ENCODE peak calls at places on chromosome 11, in six cellular contexts. M is fibroblast of pulmonary artery, Q is BE2C, P is fibroblast of villous mesenchyme, V is OCI-LY7, R is astrocyte. L is an unnamed sample.
A peak's percentile ranks its signal among the peaks of the same experiment; 100 is the strongest.

GRCh38 chr11:78338138-78338537 is 79.5 kb downstream of the GAB2 start:
- DNase-seq in M (no peak), Q (no peak), P (no peak), V (no peak), R (no peak), L (no peak)

GRCh38 chr11:42085736-42086135 is 626.3 kb upstream of the LRRC4C start:
- DNase-seq in M (no peak), Q (no peak), P (no peak), V (no peak), R (no peak), L (no peak)

GRCh38 chr11:110173775-110174644 is 80.8 kb downstream of the ZC3H12C start:
- DNase-seq in M (peak; percentile 84), Q (peak; percentile 64), P (peak; percentile 71), V (peak; percentile 41), R (peak; percentile 72), L (no peak)

GRCh38 chr11:87020764-87021365 is 16.9 kb upstream of the TMEM135 start:
- DNase-seq in M (peak; percentile 19), Q (no peak), P (no peak), V (no peak), R (no peak), L (no peak)

GRCh38 chr11:2993000-2993330 is 836 bp upstream of the NAP1L4 start:
- DNase-seq in M (no peak), Q (no peak), P (no peak), V (no peak), R (no peak), L (no peak)

GRCh38 chr11:44190883-44191230 is 95.4 kb downstream of the EXT2 start:
- DNase-seq in M (no peak), Q (no peak), P (no peak), V (no peak), R (no peak), L (no peak)

GRCh38 chr11:27718346-27718852 is 18.1 kb upstream of the BDNF start:
- DNase-seq in M (peak; percentile 86), Q (peak; percentile 30), P (peak; percentile 97), V (no peak), R (peak; percentile 91), L (peak; percentile 86)

GRCh38 chr11:90288207-90288821 is 65.5 kb upstream of the CHORDC1 start:
- DNase-seq in M (peak; percentile 17), Q (no peak), P (peak; percentile 8), V (peak; percentile 18), R (peak; percentile 8), L (no peak)

GRCh38 chr11:129374081-129374992 is 1.3 kb upstream of the BARX2 start:
- DNase-seq in M (no peak), Q (no peak), P (no peak), V (no peak), R (no peak), L (no peak)

GRCh38 chr11:129377739-129378138 is 2.1 kb downstream of the BARX2 start:
- DNase-seq in M (no peak), Q (no peak), P (no peak), V (no peak), R (no peak), L (no peak)

GRCh38 chr11:129376658-129377341 is 1.2 kb downstream of the BARX2 start:
- DNase-seq in M (no peak), Q (no peak), P (no peak), V (no peak), R (no peak), L (no peak)

GRCh38 chr11:129374993-129375721 is 491 bp upstream of the BARX2 start:
- DNase-seq in M (no peak), Q (no peak), P (peak; percentile 3), V (no peak), R (no peak), L (no peak)

DNA sequence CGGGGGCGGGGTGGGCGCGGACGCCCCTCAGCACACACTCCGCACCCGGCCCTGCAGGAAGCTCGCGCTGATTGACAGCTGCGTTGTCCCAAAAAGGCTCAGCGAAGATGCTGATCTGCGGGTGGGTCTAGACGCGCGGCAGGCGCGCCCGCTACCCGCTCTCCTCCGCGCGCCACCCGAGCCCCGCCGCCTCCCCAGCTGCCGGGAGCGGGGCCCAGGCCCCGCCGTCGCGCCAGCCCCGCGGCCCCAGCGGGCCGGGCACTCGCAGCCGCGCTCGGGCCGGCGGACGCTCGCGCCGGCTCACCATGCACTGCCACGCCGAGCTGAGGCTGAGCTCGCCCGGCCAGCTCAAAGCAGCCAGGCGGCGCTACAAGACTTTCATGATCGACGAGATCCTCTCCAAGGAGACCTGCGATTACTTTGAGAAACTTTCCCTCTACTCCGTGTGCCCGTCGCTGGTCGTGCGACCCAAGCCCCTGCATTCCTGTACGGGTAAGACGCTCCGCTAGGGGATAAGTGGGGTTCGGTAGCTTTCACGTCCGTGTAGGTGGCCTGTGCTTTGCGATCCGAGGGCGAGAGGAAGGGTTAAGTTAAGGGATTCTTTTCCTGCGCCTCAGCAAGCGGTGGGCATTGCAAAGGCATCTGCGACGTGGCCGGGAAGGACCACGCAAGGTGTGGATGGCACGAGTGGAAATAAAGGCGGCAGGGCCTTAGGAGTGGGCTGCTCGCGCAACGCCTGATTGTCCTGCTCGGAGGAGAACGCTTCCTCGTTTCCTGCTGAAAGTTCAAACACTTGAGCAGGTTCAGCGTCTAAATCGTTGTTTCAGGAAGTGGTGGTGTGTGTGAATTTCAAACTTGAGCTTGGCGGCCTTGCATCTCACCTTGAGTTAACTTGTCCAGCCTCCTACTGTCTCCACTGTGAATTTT is at the start of gene BARX2:
- DNase-seq in M (peak; percentile 66), Q (no peak), P (peak; percentile 60), V (no peak), R (peak; percentile 50), L (no peak)
- TF ChIP-seq CTCF in M (peak; percentile 52), Q (no peak), P (peak; percentile 59), V (no peak), R (no peak), L (peak; percentile 59)

GRCh38 chr11:15072551-15073143 is 746 bp upstream of the CALCB start:
- DNase-seq in M (no peak), Q (no peak), P (no peak), V (no peak), R (no peak), L (no peak)

GRCh38 chr11:15074206-15075161 is 1.1 kb downstream of the CALCB start:
- DNase-seq in M (peak; percentile 67), Q (peak; percentile 84), P (peak; percentile 58), V (peak; percentile 59), R (peak; percentile 31), L (no peak)

GRCh38 chr11:15075162-15075526 is 1.8 kb downstream of the CALCB start:
- DNase-seq in M (no peak), Q (no peak), P (no peak), V (no peak), R (no peak), L (no peak)

GRCh38 chr11:15071556-15072255 is 1.7 kb upstream of the CALCB start:
- DNase-seq in M (no peak), Q (no peak), P (no peak), V (no peak), R (no peak), L (no peak)

DNA sequence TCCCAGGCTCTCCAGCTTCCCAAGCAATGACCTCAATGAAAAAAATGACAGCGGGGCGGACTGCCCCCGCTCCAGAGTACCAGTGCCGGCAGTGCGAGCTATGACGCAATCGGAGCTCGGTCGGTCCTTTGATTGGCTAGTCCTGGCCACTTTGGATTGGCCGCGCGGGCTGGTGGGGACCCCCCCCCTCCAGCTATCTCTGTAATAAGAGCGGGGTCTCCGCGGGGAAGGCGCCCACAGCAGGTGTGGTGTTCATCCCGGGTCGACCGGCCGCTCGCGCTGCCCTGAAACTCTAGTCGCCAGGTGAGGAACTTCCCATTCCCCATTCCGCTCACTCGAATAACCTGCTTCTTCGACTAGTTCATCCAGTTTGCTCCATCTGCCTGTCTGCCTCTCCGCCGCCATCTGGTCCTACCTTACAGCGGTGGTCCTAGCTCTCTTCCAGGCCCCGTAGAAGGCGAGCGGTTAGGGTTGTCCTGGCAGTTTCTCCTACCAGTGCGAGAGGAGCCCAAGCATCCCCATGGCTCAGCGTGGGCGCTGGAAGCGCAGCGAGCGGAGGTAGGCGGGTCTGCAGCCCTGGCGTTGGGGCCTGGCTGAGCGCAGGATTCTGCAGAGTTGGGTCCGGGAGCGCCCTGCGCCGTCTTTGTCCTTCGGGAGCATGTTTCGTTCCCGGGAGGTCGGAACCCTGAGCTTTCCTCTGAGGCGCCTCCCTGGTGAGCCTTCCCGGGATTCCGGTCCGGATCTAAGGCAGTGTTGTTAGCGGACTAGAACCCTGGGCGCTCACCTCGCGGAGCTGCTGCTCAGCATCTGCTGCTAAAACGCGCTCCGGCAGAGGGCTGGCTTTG is at the start of gene CALCB:
- DNase-seq in M (peak; percentile 17), Q (peak; percentile 19), P (peak; percentile 9), V (no peak), R (peak; percentile 4), L (no peak)
- H3K4me3 ChIP-seq in M (peak within 1 kb of the TSS; percentile 7), Q (peak within 1 kb of the TSS; percentile 49), P (peak within 1 kb of the TSS; percentile 21), V (no peak within 1 kb of the TSS), R (peak within 1 kb of the TSS; percentile 32), L (peak within 1 kb of the TSS; percentile 29)

GRCh38 chr11:129767827-129768226 is 47.8 kb upstream of the TMEM45B start:
- DNase-seq in M (no peak), Q (no peak), P (no peak), V (no peak), R (no peak), L (no peak)

GRCh38 chr11:129766858-129767604 is 48.6 kb upstream of the TMEM45B start:
- DNase-seq in M (peak; percentile 48), Q (peak; percentile 25), P (peak; percentile 38), V (peak; percentile 52), R (peak; percentile 12), L (no peak)

GRCh38 chr11:129770993-129771392 is 44.7 kb upstream of the TMEM45B start:
- DNase-seq in M (no peak), Q (no peak), P (no peak), V (no peak), R (no peak), L (no peak)

GRCh38 chr11:129768356-129768755 is 47.3 kb upstream of the TMEM45B start:
- DNase-seq in M (no peak), Q (no peak), P (no peak), V (no peak), R (no peak), L (no peak)

DNA sequence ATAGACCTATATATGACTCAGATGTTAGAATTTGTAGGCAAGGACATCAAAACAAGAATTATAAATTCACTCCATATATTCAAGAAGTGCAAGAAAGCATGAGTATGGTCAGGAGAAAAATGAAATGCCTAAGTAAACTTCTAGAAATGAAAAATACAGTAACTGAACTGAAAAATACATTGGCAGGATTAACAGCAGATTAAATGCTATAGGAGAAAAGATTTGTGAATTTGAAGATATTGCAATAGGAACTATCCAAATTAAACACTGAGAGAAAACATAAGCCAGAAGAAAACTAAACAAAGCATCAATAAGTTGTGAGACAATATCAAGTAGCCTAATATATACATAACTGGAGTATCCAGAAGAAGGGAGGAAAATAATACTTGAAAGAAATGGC is 46.6 kb upstream of the TMEM45B start:
- DNase-seq in M (no peak), Q (no peak), P (no peak), V (no peak), R (no peak), L (no peak)
- TF ChIP-seq CTCF in M (no peak), Q (no peak), P (no peak), V (no peak), R (no peak), L (no peak)

GRCh38 chr11:82734120-82734479 is 436 bp upstream of the FAM181B start:
- DNase-seq in M (no peak), Q (no peak), P (no peak), V (no peak), R (no peak), L (no peak)

GRCh38 chr11:82732348-82732733 is 1.3 kb downstream of the FAM181B start:
- DNase-seq in M (no peak), Q (no peak), P (no peak), V (no peak), R (no peak), L (no peak)

GRCh38 chr11:82731691-82732277 is 1.9 kb downstream of the FAM181B start:
- DNase-seq in M (no peak), Q (no peak), P (no peak), V (no peak), R (no peak), L (no peak)

GRCh38 chr11:82732734-82733443 is 775 bp downstream of the FAM181B start:
- DNase-seq in M (no peak), Q (peak; percentile 66), P (no peak), V (no peak), R (no peak), L (no peak)

GRCh38 chr11:82733444-82734119 is at the start of gene FAM181B:
- DNase-seq in M (peak; percentile 13), Q (peak; percentile 94), P (peak; percentile 18), V (no peak), R (no peak), L (no peak)
- H3K4me3 ChIP-seq in M (peak within 1 kb of the TSS; percentile 28), Q (peak within 1 kb of the TSS; percentile 80), P (peak within 1 kb of the TSS; percentile 37), V (no peak within 1 kb of the TSS), R (peak within 1 kb of the TSS; percentile 52), L (peak within 1 kb of the TSS; percentile 49)